ENCODE peak calls at places on chromosomes 11 and 22, in ten cellular contexts. D is fibroblast of gingiva; I is astrocyte of the cerebellum; G is left ventricle myocardium superior; H is T-cell; Q is CD8-positive, alpha-beta memory T cell; Y is effector memory CD8-positive, alpha-beta T cell; B is globus pallidus; F is activated CD4-positive, CD25-positive, alpha-beta regulatory T cell treated with anti-CD3 and anti-CD28 coated beads, Interleukin-2, amount 50 U/mL, for 72 hours; L is cardiac fibroblast. U is an unnamed sample.

GRCh38 chr11:69157822-69158231 is 2.1 kb downstream of the SMIM38 start:
- DNase-seq in Q (no peak), D (no peak), L (no peak), F (no peak), Y (no peak), H (no peak), I (no peak), G (peak), B (no peak), U (no peak)

GRCh38 chr22:27609411-27610029 is 192.0 kb downstream of the MN1 start:
- DNase-seq in Y (no peak), F (no peak), B (peak), I (no peak), Q (no peak), G (no peak), L (no peak), D (no peak), H (no peak), U (no peak)

GRCh38 chr11:116865696-116866095 is 28.3 kb upstream of the APOA1 start:
- DNase-seq in I (no peak), Y (no peak), B (no peak), G (no peak), Q (no peak), H (no peak), D (peak), L (peak), F (no peak), U (no peak)

GRCh38 chr11:62823677-62824076 is 8.2 kb downstream of the STX5 start:
- DNase-seq in B (no peak), H (no peak), Y (no peak), L (no peak), I (no peak), G (no peak), F (no peak), D (no peak), Q (no peak), U (no peak)

GRCh38 chr11:124415356-124415923 is 9.2 kb downstream of the OR8B4 start:
- DNase-seq in L (peak), Q (no peak), G (no peak), I (peak), D (peak), Y (no peak), F (no peak), B (peak), H (no peak), U (peak)

GRCh38 chr11:38593649-38594048 is 1995.6 kb upstream of the RAG2 start:
- DNase-seq in Y (no peak), I (peak), Q (no peak), H (no peak), B (no peak), L (peak), G (no peak), D (peak), F (no peak), U (no peak)

GRCh38 chr22:27151407-27151806 is 494.0 kb downstream of the MIAT start:
- DNase-seq in D (no peak), I (no peak), Q (no peak), G (no peak), Y (no peak), B (no peak), H (no peak), L (no peak), F (no peak), U (no peak)

GRCh38 chr11:125390949-125391348 is 105.1 kb downstream of the FEZ1 start:
- DNase-seq in H (no peak), B (no peak), F (no peak), I (peak), Q (no peak), L (peak), D (peak), Y (no peak), G (no peak), U (no peak)

GRCh38 chr22:40039482-40039881 is 44.7 kb downstream of the FAM83F start:
- DNase-seq in H (no peak), D (no peak), F (no peak), B (no peak), I (no peak), Q (no peak), G (no peak), Y (no peak), L (no peak), U (no peak)